ENCODE peak calls at places on chromosome 7, in four cellular contexts. H, Z, E and W are unnamed samples.

GRCh38 chr7:18123508-18124239 is 96.0 kb upstream of the PRPS1L1 start:
- DNase-seq in H (no peak), Z (no peak), E (no peak), W (no peak)

GRCh38 chr7:127791790-127792189 is 139.8 kb downstream of the SND1 start:
- DNase-seq in H (no peak), Z (no peak), E (no peak), W (no peak)

GRCh38 chr7:77288676-77289320 is 89.2 kb upstream of the FGL2 start:
- DNase-seq in H (no peak), Z (no peak), E (no peak), W (no peak)

GRCh38 chr7:30984359-30985107 is 20.8 kb downstream of the GHRHR start:
- DNase-seq in H (peak; percentile 25), Z (no peak), E (no peak), W (no peak)

GRCh38 chr7:133698127-133698526 is 429.0 kb upstream of the LRGUK start:
- DNase-seq in H (no peak), Z (no peak), E (no peak), W (no peak)

GRCh38 chr7:95264225-95264927 is 60.0 kb downstream of the PON1 start:
- DNase-seq in H (peak; percentile 96), Z (no peak), E (no peak), W (no peak)

GRCh38 chr7:69732203-69732602 is 133.9 kb downstream of the AUTS2 start:
- DNase-seq in H (peak; percentile 63), Z (no peak), E (no peak), W (peak; percentile 1)

GRCh38 chr7:140541513-140542192 is 62.3 kb upstream of the MKRN1 start:
- DNase-seq in H (peak; percentile 91), Z (no peak), E (no peak), W (peak; percentile 70)

GRCh38 chr7:101390901-101391301 is 28.2 kb downstream of the COL26A1 start:
- DNase-seq in H (no peak), Z (no peak), E (peak; percentile 60), W (peak; percentile 91)

GRCh38 chr7:159142730-159143129 is 1.9 kb downstream of the VIPR2 start:
- DNase-seq in H (no peak), Z (no peak), E (no peak), W (no peak)

GRCh38 chr7:114819629-114820362 is 102.1 kb upstream of the MDFIC start:
- DNase-seq in H (peak; percentile 95), Z (no peak), E (no peak), W (peak; percentile 4)

GRCh38 chr7:2635810-2636701 is 4.3 kb downstream of the TTYH3 start:
- DNase-seq in H (no peak), Z (no peak), E (no peak), W (peak; percentile 78)

GRCh38 chr7:96330193-96330592 is 8.3 kb upstream of the SLC25A13 start:
- DNase-seq in H (no peak), Z (no peak), E (no peak), W (no peak)

GRCh38 chr7:66326501-66327180 is 121.5 kb downstream of the TPST1 start:
- DNase-seq in H (no peak), Z (no peak), E (no peak), W (no peak)
- TF ChIP-seq EP300 in H (no peak), Z (no peak), E (no peak), W (no peak)

GRCh38 chr7:22783421-22783820 is 39.2 kb downstream of the TOMM7 start:
- DNase-seq in H (no peak), Z (no peak), E (no peak), W (no peak)
- TF ChIP-seq POLR2AphosphoS2 in H (no peak), Z (no peak), E (no peak), W (no peak)

GRCh38 chr7:75957021-75957736 is 37.2 kb downstream of the TMEM120A start:
- DNase-seq in H (peak; percentile 79), Z (no peak), E (no peak), W (peak; percentile 47)

GRCh38 chr7:75955293-75955938 is 39.0 kb downstream of the TMEM120A start:
- DNase-seq in H (no peak), Z (no peak), E (no peak), W (no peak)

GRCh38 chr7:75960372-75960771 is 34.0 kb downstream of the TMEM120A start:
- DNase-seq in H (no peak), Z (no peak), E (no peak), W (no peak)

GRCh38 chr7:75961194-75961593 is 33.2 kb downstream of the TMEM120A start:
- DNase-seq in H (no peak), Z (no peak), E (no peak), W (no peak)

GRCh38 chr7:75958802-75959543 is 35.4 kb downstream of the TMEM120A start:
- DNase-seq in H (peak; percentile 73), Z (no peak), E (no peak), W (peak; percentile 80)
- TF ChIP-seq EP300 in H (no peak), Z (no peak), E (no peak), W (no peak)

DNA sequence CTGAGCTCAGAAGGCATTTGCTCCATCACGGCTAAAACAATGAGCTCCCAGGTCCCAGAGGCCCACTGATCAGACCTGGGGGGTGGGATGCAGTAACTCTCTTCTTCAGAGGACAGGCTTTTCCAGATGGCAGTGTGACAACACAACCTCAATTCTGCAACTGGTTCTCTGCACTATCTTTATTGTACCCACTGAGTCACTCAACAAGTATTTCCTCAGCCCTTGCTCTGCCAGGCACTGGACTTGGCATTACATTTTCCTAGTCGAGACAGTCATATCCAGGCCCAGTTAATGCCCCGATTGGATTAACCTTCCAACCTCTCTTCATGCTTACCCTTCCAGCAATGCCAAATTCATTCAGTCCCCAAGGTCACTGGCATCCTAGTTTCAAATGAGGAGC is 72.6 kb downstream of the JAZF1 start:
- DNase-seq in H (no peak), Z (no peak), E (no peak), W (no peak)
- TF ChIP-seq POLR2AphosphoS2 in H (no peak), Z (no peak), E (no peak), W (no peak)

GRCh38 chr7:137937202-137937560 is 64.7 kb downstream of the CREB3L2 start:
- DNase-seq in H (no peak), Z (no peak), E (no peak), W (no peak)
- TF ChIP-seq EP300 in H (no peak), Z (no peak), E (no peak), W (no peak)

GRCh38 chr7:21011153-21011552 is 224.5 kb upstream of the SP8 start:
- DNase-seq in H (no peak), Z (no peak), E (no peak), W (no peak)

DNA sequence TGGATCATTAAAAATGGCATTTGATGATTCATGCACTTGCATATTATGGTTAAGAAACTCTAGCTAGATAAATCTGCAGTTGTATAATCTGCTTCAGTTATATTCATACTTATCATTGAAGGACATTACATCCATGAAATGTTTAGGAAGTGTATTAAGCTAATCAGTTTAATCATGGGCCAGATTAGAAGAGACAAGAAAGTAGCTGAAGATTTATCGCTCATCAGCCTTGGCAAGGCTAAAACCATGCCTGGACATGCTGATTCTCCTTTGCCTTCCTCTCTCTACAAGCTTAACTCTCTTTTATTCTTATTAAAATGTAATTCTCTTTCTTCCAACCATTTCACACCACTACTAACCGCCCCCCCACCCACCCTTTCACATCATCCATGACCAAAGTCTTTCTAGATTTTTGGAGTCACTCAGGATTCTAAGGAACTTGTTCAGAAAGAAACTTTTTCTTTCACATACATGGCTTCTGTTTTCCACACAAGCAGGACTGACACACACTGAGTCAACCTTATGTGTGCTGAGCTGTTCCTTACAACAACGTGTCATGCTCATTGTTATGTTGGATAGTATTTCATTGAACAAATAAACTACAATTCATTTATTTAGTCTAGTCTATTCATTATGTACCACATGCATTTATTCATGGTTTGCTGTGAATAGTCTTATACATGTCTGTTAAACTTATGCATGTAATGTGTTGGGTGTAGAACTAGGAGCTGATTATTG is 227.2 kb upstream of the SP8 start:
- DNase-seq in H (no peak), Z (no peak), E (no peak), W (no peak)
- TF ChIP-seq POLR2AphosphoS2 in H (no peak), Z (no peak), E (no peak), W (no peak)

GRCh38 chr7:134870781-134871180 is 91.3 kb downstream of the CALD1 start:
- DNase-seq in H (no peak), Z (no peak), E (no peak), W (no peak)

GRCh38 chr7:134875867-134876266 is 96.4 kb downstream of the CALD1 start:
- DNase-seq in H (no peak), Z (no peak), E (no peak), W (no peak)

GRCh38 chr7:134873253-134873652 is 93.8 kb downstream of the CALD1 start:
- DNase-seq in H (no peak), Z (no peak), E (no peak), W (no peak)

GRCh38 chr7:134870156-134870555 is 90.7 kb downstream of the CALD1 start:
- DNase-seq in H (no peak), Z (no peak), E (no peak), W (no peak)

DNA sequence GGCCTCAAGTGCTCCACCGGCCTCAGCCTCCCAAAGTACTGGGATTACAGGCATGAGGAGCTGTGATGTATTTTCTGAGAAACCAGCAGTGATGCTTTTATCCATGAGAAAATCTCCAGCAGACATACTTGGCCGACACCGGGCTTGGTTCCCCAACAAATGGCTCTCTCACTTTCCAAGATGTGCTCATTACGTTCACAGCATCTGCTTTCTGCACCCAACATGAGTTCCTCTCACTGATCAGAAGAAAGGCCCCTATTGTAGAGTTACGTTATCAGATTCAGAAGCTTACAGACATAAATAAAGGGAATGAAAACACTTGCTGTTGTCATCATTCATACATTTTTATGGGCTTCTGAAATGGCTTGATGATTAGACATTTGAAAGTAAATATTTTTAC is 95.0 kb downstream of the CALD1 start:
- DNase-seq in H (no peak), Z (no peak), E (no peak), W (no peak)
- TF ChIP-seq EP300 in H (no peak), Z (no peak), E (no peak), W (no peak)